ENCODE peak calls at places on chromosomes 6 and 20, in six cellular contexts. D is K562, E is HepG2, T is A549, I is GM12878, B is endothelial cell of umbilical vein. H is an unnamed sample.

GRCh38 chr6:43434001-43434400 is 6.7 kb downstream of the ABCC10 start:
- DNase-seq in D (no peak), E (no peak), T (no peak), I (no peak), B (no peak), H (no peak)

GRCh38 chr6:42449917-42450313 is 1.8 kb downstream of the TRERF1 start:
- DNase-seq in D (no peak), E (no peak), T (no peak), I (no peak), B (no peak), H (peak; percentile 68)

GRCh38 chr6:163392533-163392932 is 22.0 kb upstream of the QKI start:
- DNase-seq in D (peak; percentile 56), E (no peak), T (no peak), I (no peak), B (peak; percentile 71), H (peak; percentile 46)

GRCh38 chr20:10433014-10433622 is 904 bp downstream of the MKKS start:
- DNase-seq in D (no peak), E (peak; percentile 44), T (no peak), I (no peak), B (peak; percentile 50), H (no peak)

GRCh38 chr6:156718647-156719394 is 58.4 kb upstream of the ARID1B start:
- DNase-seq in D (peak; percentile 68), E (peak; percentile 26), T (peak; percentile 88), I (no peak), B (no peak), H (peak; percentile 83)

GRCh38 chr6:76026101-76026500 is 46.4 kb downstream of the IMPG1 start:
- DNase-seq in D (no peak), E (no peak), T (no peak), I (no peak), B (no peak), H (peak; percentile 6)

GRCh38 chr6:45724511-45724910 is 291.1 kb downstream of the CLIC5 start:
- DNase-seq in D (no peak), E (no peak), T (no peak), I (no peak), B (peak; percentile 87), H (no peak)

GRCh38 chr6:5695260-5696245 is 311.2 kb downstream of the NRN1 start:
- DNase-seq in D (no peak), E (no peak), T (no peak), I (no peak), B (peak; percentile 61), H (peak; percentile 71)

GRCh38 chr6:94478178-94479140 is 1059.1 kb upstream of the EPHA7 start:
- DNase-seq in D (no peak), E (no peak), T (no peak), I (no peak), B (no peak), H (peak; percentile 5)

GRCh38 chr6:106556368-106556960 is 72.8 kb downstream of the RTN4IP1 start:
- DNase-seq in D (no peak), E (peak; percentile 15), T (peak; percentile 26), I (no peak), B (peak; percentile 61), H (peak; percentile 64)

GRCh38 chr6:169240591-169241390 is 12.9 kb downstream of the THBS2 start:
- DNase-seq in D (no peak), E (no peak), T (no peak), I (no peak), B (no peak), H (no peak)

GRCh38 chr6:44247338-44248302 is 719 bp downstream of the HSP90AB1 start:
- DNase-seq in D (peak; percentile 80), E (peak; percentile 36), T (peak; percentile 63), I (no peak), B (peak; percentile 66), H (peak; percentile 86)

GRCh38 chr6:41527721-41528408 is 18.3 kb upstream of the FOXP4 start:
- DNase-seq in D (no peak), E (peak; percentile 41), T (no peak), I (no peak), B (peak; percentile 48), H (no peak)

GRCh38 chr20:12528591-12529041 is 480.2 kb upstream of the SPTLC3 start:
- DNase-seq in D (no peak), E (no peak), T (no peak), I (no peak), B (no peak), H (no peak)

GRCh38 chr20:63224272-63225081 is 8.5 kb upstream of the YTHDF1 start:
- DNase-seq in D (peak; percentile 57), E (peak; percentile 56), T (peak; percentile 91), I (no peak), B (no peak), H (peak; percentile 32)

GRCh38 chr6:99119109-99120031 is 171.6 kb upstream of the FBXL4 start:
- DNase-seq in D (peak; percentile 43), E (peak; percentile 23), T (peak; percentile 27), I (no peak), B (peak; percentile 54), H (peak; percentile 57)

GRCh38 chr20:37680420-37680819 is 13.4 kb upstream of the CTNNBL1 start:
- DNase-seq in D (no peak), E (no peak), T (no peak), I (no peak), B (no peak), H (no peak)

GRCh38 chr6:18823782-18824386 is 436.7 kb downstream of the RNF144B start:
- DNase-seq in D (peak; percentile 61), E (peak; percentile 33), T (peak; percentile 72), I (no peak), B (peak; percentile 7), H (peak; percentile 73)

GRCh38 chr6:142737368-142738060 is 207.5 kb downstream of the HIVEP2 start:
- DNase-seq in D (no peak), E (no peak), T (no peak), I (no peak), B (peak; percentile 20), H (no peak)
- TF ChIP-seq MYC in D (no peak), E (no peak), T (no peak), I (no peak), B (no peak), H (no peak)

GRCh38 chr6:152170702-152171667 is 363.5 kb downstream of the ESR1 start:
- DNase-seq in D (no peak), E (peak; percentile 94), T (no peak), I (peak; percentile 89), B (no peak), H (no peak)
- TF ChIP-seq MYC in D (no peak), E (no peak), T (no peak), I (no peak), B (no peak), H (no peak)

GRCh38 chr6:47042238-47042843 is at the start of gene ADGRF1:
- DNase-seq in D (no peak), E (no peak), T (no peak), I (no peak), B (no peak), H (no peak)

GRCh38 chr6:47048638-47049037 is 6.5 kb upstream of the ADGRF1 start:
- DNase-seq in D (no peak), E (no peak), T (no peak), I (no peak), B (no peak), H (no peak)

GRCh38 chr6:47047097-47047478 is 5.0 kb upstream of the ADGRF1 start:
- DNase-seq in D (no peak), E (no peak), T (no peak), I (no peak), B (no peak), H (no peak)

GRCh38 chr6:47044418-47044817 is 2.3 kb upstream of the ADGRF1 start:
- DNase-seq in D (no peak), E (no peak), T (peak; percentile 67), I (no peak), B (peak; percentile 67), H (peak; percentile 4)

DNA sequence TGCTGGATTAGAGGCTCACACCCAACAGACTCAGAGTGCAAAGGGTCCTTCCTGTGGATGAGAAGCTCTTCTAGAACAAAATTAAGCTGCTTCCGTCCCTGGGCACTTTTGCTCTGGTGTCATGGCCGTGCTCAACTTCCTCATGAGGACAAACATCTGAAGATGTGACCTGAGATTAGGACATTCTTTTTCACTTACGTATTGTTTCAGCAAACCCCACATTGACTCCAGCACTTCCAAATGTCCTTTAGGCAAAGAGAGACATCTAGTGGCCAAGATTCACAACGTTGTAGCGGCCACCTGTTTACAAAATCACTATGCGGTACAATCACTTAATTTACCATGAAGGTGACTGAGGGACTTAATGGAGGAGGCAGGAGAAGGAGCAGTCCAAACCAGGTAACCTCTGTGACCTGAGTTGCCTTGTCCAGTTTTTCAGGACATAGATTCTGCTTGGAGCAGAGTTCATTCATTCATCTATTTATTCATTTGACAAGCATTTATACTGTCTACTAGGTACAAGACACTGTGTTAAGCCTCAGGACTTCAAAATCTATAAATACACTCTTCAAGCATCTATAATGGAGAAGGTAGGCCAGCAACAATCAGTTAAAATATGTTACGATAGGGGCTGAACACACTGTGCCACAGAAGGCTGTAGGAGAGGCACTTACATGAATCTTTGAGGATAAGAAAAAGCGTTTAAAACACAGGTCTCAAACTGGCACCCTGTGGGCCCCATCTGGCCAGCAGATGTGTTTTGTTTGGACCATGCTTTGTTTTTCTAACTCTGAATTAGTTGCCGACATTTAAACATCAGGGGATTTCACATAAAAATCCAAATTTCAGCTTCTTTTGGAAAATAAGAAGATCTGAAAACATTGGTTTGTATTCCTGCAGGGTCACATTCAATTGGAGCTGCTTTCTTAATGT is 5.6 kb upstream of the ADGRF1 start:
- DNase-seq in D (peak; percentile 35), E (peak; percentile 95), T (peak; percentile 83), I (peak; percentile 11), B (peak; percentile 94), H (peak; percentile 81)
- TF ChIP-seq MYC in D (no peak), E (no peak), T (no peak), I (no peak), B (no peak), H (peak; percentile 54)

GRCh38 chr20:36542019-36542488 is 735 bp downstream of the MYL9 start:
- DNase-seq in D (peak; percentile 76), E (peak; percentile 46), T (peak; percentile 39), I (no peak), B (peak; percentile 26), H (peak; percentile 32)

GRCh38 chr20:36546111-36546736 is 4.9 kb downstream of the MYL9 start:
- DNase-seq in D (no peak), E (no peak), T (no peak), I (no peak), B (no peak), H (no peak)

GRCh38 chr20:36542516-36543186 is 1.3 kb downstream of the MYL9 start:
- DNase-seq in D (no peak), E (no peak), T (no peak), I (no peak), B (no peak), H (no peak)

GRCh38 chr20:36543187-36544133 is 2.1 kb downstream of the MYL9 start:
- DNase-seq in D (no peak), E (no peak), T (no peak), I (no peak), B (no peak), H (no peak)

DNA sequence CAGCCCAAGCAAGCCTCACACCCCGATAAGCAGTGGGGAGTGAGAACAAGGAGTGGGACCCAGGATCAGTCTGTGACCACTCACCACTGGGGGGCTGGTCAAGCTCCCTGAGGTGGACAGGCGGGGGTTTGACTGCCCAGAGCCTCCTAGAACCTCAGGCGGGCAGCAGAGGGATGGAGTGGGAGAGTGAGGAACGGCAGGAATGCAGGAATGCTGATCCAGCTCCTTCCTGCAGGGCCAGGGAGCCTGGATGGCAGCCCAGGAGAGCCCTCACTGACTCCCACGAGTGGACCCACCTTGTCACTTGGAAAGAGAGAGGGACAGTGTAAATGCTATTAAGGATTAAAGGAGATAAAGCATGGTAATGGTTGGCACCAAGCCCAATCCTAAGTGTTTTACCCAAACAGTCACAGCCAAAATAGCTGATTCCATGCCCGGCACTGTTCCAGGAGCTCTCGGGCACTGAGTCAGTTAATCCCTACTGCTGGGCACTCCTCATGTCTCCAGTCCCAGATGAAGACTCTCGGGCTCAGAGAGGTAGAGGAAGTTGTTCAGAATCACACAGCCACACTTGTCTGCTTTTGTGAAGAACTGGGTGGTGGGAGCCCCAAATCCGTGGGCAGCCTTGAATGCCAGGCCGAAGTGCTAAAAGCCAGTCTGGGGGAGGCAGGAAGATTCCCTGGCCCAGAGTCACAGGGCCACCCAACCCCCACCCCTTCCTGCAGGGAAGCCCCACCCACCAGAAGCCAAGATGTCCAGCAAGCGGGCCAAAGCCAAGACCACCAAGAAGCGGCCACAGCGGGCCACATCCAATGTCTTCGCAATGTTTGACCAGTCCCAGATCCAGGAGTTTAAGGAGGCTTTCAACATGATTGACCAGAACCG is 3.1 kb downstream of the MYL9 start:
- DNase-seq in D (no peak), E (no peak), T (no peak), I (no peak), B (peak; percentile 11), H (no peak)
- TF ChIP-seq MYC in D (no peak), E (no peak), T (no peak), I (no peak), B (no peak), H (no peak)

H was measured in NB4.